ENCODE peak calls at places on chromosomes 3 and 15, in seven cellular contexts. D is MM.1S, K is IMR-90, C is RWPE2, F is adrenal gland, T is tibial nerve, A is HCT116. U is an unnamed sample.

GRCh38 chr15:33581032-33581431 is 270.3 kb downstream of the RYR3 start:
- DNase-seq in T (no peak), C (no peak), D (no peak), A (no peak), F (peak; percentile 71), K (peak; percentile 13), U (no peak)

GRCh38 chr15:58077427-58077826 is 11.9 kb upstream of the ALDH1A2 start:
- DNase-seq in K (no peak), D (peak; percentile 33), C (no peak), F (no peak), T (no peak), A (peak; percentile 18), U (no peak)

GRCh38 chr3:152621006-152621868 is 213.7 kb upstream of the P2RY1 start:
- DNase-seq in K (no peak), C (no peak), F (no peak), T (no peak), A (no peak), D (no peak), U (no peak)

GRCh38 chr3:141570068-141570467 is 83.2 kb downstream of the RASA2 start:
- DNase-seq in C (no peak), F (no peak), T (no peak), D (no peak), K (no peak), A (no peak), U (no peak)

GRCh38 chr3:114903213-114903612 is 243.9 kb downstream of the ZBTB20 start:
- DNase-seq in F (no peak), D (no peak), K (peak; percentile 2), T (no peak), A (no peak), C (no peak), U (no peak)

GRCh38 chr15:39618063-39618823 is 37.4 kb downstream of the THBS1 start:
- DNase-seq in K (no peak), T (no peak), D (no peak), C (no peak), F (no peak), A (no peak), U (no peak)

GRCh38 chr3:10520118-10520517 is 14.7 kb upstream of the ATP2B2 start:
- DNase-seq in D (no peak), A (no peak), C (no peak), K (no peak), T (no peak), F (no peak), U (no peak)

GRCh38 chr15:63256433-63256884 is 20.9 kb upstream of the APH1B start:
- DNase-seq in D (no peak), T (no peak), K (peak; percentile 84), A (no peak), C (no peak), F (no peak), U (no peak)

GRCh38 chr15:70410371-70410975 is 312.8 kb upstream of the TLE3 start:
- DNase-seq in D (peak; percentile 86), A (no peak), C (no peak), K (no peak), T (no peak), F (no peak), U (no peak)

GRCh38 chr15:42582569-42583235 is 7.3 kb downstream of the STARD9 start:
- DNase-seq in D (no peak), T (no peak), F (no peak), C (no peak), A (no peak), K (no peak), U (no peak)

GRCh38 chr3:105970283-105970682 is 101.5 kb upstream of the CBLB start:
- DNase-seq in A (no peak), T (peak; percentile 48), C (no peak), F (peak; percentile 68), D (no peak), K (peak; percentile 78), U (no peak)

GRCh38 chr15:80105193-80105984 is 45.9 kb downstream of the ZFAND6 start:
- DNase-seq in C (no peak), A (no peak), T (no peak), F (no peak), D (no peak), K (peak; percentile 89), U (no peak)

GRCh38 chr15:96341465-96342142 is 11.1 kb downstream of the NR2F2 start:
- DNase-seq in A (no peak), K (no peak), C (peak; percentile 69), D (no peak), T (no peak), F (no peak), U (no peak)

GRCh38 chr15:34721802-34722795 is 32.7 kb downstream of the GJD2 start:
- DNase-seq in F (peak; percentile 31), D (no peak), A (peak; percentile 7), T (peak; percentile 7), C (peak; percentile 73), K (peak; percentile 40), U (peak; percentile 43)
- TF ChIP-seq CTCF in F (no peak), D (no peak), A (peak; percentile 26), T (peak; percentile 18), C (peak; percentile 58), K (no peak), U (no peak)

DNA sequence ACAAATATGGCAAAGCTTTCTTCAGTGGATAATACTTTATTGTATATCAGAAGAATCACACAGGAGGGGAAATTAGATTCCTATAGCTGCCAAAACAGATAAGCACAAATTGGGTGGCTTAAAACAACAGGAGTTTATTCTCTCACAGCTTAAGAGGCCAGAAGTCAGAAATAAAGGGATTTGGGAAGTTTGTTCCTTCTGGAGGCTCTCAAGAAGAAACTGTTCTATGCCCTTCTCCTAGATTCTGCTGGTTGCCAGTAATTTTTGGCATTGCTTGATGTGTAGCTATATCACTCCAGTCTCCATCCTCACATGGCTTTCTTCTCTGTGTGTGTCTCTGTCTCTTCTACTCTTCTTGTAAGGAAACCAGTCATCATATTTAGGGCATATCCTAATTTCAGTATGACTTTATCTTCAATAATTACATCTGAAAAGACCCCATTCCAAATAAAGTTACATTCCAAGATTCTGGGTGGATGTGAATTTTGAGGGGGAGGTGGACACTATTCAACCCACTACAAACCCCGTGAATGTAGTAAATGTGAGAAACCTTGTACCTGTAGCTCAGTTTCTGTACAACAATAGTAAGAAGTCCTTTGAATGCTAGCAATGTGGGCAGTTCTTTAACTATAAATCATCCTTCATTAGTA is 22.2 kb upstream of the WNT7A start:
- DNase-seq in T (no peak), C (no peak), F (no peak), K (no peak), D (no peak), A (no peak), U (no peak)
- H3K9me3 ChIP-seq in T (no peaks in the 10 kb centered on the region), C (peaks cover 24% of the 10 kb centered on the region), F (peaks cover 32% of the 10 kb centered on the region), K (peaks cover 13% of the 10 kb centered on the region), D (no peaks in the 10 kb centered on the region), A (peaks cover 15% of the 10 kb centered on the region), U (peaks cover 52% of the 10 kb centered on the region)

GRCh38 chr3:186264608-186265400 is 97.2 kb downstream of the DGKG start:
- DNase-seq in T (no peak), A (no peak), C (no peak), D (no peak), F (no peak), K (no peak), U (no peak)

GRCh38 chr3:186267758-186268157 is 94.3 kb downstream of the DGKG start:
- DNase-seq in D (no peak), A (no peak), F (no peak), K (no peak), T (no peak), C (no peak), U (no peak)

GRCh38 chr3:186273586-186273985 is 88.4 kb downstream of the DGKG start:
- DNase-seq in T (no peak), K (no peak), C (no peak), D (no peak), A (no peak), F (no peak), U (no peak)

GRCh38 chr3:186270711-186271110 is 91.3 kb downstream of the DGKG start:
- DNase-seq in T (no peak), C (no peak), D (no peak), A (no peak), F (no peak), K (no peak), U (no peak)

DNA sequence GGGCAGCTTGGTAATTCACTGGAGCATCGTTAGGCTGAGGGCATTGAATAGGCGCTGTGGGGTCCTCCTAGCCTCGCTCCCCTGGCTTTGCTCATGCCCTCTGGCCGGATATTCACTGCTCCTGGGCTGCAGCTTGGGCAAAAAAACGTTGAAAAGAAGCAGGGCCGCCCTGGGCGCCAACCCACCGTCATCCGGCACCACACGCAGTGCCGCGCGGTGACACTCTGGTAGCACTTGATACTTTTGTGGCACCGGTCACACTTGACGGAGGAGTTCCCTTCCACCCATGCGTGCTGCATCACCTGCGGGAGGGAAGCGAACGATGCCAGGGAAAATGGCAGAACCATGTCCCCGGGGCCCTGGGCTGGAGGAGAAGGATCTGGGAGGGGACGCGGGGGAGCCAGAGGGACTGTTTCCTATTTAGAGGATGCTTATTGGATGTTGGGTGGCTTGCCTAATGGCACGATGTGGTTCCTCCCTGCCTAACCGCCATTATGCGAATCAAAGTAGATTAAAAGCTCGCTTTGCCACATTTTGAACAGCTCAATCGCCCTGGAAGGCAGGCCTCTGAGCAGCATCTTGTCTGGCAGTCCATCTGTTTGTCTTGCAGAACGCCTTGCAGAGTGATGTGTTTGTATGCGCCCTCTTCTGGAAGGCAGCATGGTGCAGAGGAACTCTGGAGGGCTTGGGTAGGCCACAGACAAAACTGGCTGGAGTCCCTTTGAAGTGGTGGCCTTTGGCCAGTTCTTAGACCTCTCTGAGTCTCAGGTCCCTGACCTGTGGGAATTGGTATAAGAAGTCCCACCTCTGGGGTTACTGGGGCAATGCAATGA is 93.2 kb downstream of the DGKG start:
- DNase-seq in A (no peak), C (no peak), D (no peak), F (no peak), T (no peak), K (peak; percentile 28), U (no peak)
- TF ChIP-seq CTCF in A (peak; percentile 37), C (peak; percentile 18), D (peak; percentile 12), F (no peak), T (no peak), K (peak; percentile 31), U (no peak)

GRCh38 chr15:25070357-25070963 is 115.7 kb downstream of the SNRPN start:
- DNase-seq in D (no peak), C (no peak), K (no peak), T (no peak), A (no peak), F (no peak), U (no peak)

GRCh38 chr15:25067725-25068309 is 113.0 kb downstream of the SNRPN start:
- DNase-seq in F (no peak), K (no peak), C (peak; percentile 27), A (no peak), T (no peak), D (no peak), U (no peak)

GRCh38 chr15:25068696-25069095 is 113.9 kb downstream of the SNRPN start:
- DNase-seq in F (no peak), D (no peak), A (no peak), C (no peak), T (no peak), K (no peak), U (no peak)

DNA sequence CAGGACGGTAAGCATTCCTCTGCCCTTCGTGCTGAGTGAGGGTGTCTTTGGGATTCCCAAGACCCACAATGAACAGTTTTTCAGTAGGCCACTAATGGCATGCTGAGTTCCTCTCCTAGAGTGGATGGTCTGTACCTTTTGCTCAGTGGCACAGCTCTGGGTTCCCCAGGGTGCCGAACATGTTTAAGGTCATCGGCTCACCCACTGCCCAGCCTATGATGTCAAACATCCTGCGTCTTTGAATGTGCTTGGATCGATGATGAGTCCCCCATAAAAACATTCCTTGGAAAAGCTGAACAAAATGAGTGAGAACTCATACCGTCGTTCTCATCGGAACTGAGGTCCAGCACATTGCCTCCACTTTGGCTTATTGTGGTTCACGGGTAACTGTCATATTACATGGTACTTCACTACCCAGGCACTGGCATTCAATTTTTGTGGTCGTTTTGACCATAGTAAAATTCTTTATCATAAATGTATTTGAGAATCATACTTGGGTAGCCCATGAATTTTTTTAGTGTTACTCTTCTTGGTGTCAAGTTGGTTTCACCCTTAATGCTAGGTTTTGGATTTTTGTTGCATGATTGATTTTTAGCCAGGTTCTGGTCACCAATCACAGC is 118.2 kb downstream of the SNRPN start:
- DNase-seq in A (no peak), T (no peak), K (no peak), D (no peak), C (no peak), F (no peak), U (no peak)
- H3K9me3 ChIP-seq in A (peaks cover 40% of the 10 kb centered on the region), T (peaks cover 58% of the 10 kb centered on the region), K (peaks cover 100% of the 10 kb centered on the region), D (no peaks in the 10 kb centered on the region), C (peaks cover 70% of the 10 kb centered on the region), F (peaks cover 99% of the 10 kb centered on the region), U (peaks cover 100% of the 10 kb centered on the region)